ENCODE peak calls at places on chromosome 9, in nine cellular contexts. W, O, J, X, R, C, N, F and Q are unnamed samples.

GRCh38 chr9:14057347-14058077 is 256.4 kb downstream of the NFIB start:
- DNase-seq in W (peak), O (no peak), J (no peak), X (no peak), R (peak), C (no peak), N (no peak), F (no peak), Q (no peak)

GRCh38 chr9:134784612-134785305 is 95.9 kb upstream of the FCN2 start:
- DNase-seq in W (no peak), O (no peak), J (no peak), X (no peak), R (no peak), C (no peak), N (no peak), F (no peak), Q (no peak)

GRCh38 chr9:20407013-20407412 is 215.3 kb downstream of the MLLT3 start:
- DNase-seq in W (no peak), O (no peak), J (no peak), X (no peak), R (no peak), C (no peak), N (no peak), F (no peak), Q (no peak)

GRCh38 chr9:93967020-93967803 is 12.1 kb upstream of the BARX1 start:
- DNase-seq in W (no peak), O (peak), J (peak), X (no peak), R (no peak), C (no peak), N (no peak), F (no peak), Q (no peak)

GRCh38 chr9:90900130-90900529 is 98.5 kb downstream of the SYK start:
- DNase-seq in W (no peak), O (no peak), J (no peak), X (no peak), R (no peak), C (no peak), N (peak), F (no peak), Q (no peak)

GRCh38 chr9:20618361-20618799 is 3.9 kb downstream of the MLLT3 start:
- DNase-seq in W (no peak), O (no peak), J (no peak), X (peak), R (peak), C (no peak), N (no peak), F (no peak), Q (peak)

GRCh38 chr9:114694719-114695269 is 12.8 kb upstream of the TEX48 start:
- DNase-seq in W (no peak), O (no peak), J (no peak), X (no peak), R (no peak), C (no peak), N (no peak), F (no peak), Q (peak)

GRCh38 chr9:129008986-129009583 is 19.0 kb downstream of the SH3GLB2 start:
- DNase-seq in W (no peak), O (no peak), J (no peak), X (no peak), R (no peak), C (no peak), N (no peak), F (no peak), Q (no peak)

GRCh38 chr9:130944510-130945058 is 5.5 kb upstream of the FIBCD1 start:
- DNase-seq in W (no peak), O (no peak), J (no peak), X (no peak), R (no peak), C (no peak), N (no peak), F (no peak), Q (no peak)

GRCh38 chr9:98598861-98599260 is 109.9 kb downstream of the GABBR2 start:
- DNase-seq in W (no peak), O (peak), J (no peak), X (no peak), R (no peak), C (no peak), N (no peak), F (no peak), Q (no peak)

GRCh38 chr9:77158772-77159513 is 18.4 kb upstream of the VPS13A start:
- DNase-seq in W (no peak), O (no peak), J (no peak), X (no peak), R (peak), C (no peak), N (no peak), F (no peak), Q (no peak)

GRCh38 chr9:77162366-77162765 is 15.0 kb upstream of the VPS13A start:
- DNase-seq in W (no peak), O (no peak), J (no peak), X (no peak), R (no peak), C (no peak), N (no peak), F (no peak), Q (no peak)

GRCh38 chr9:77163889-77164288 is 13.4 kb upstream of the VPS13A start:
- DNase-seq in W (no peak), O (no peak), J (no peak), X (no peak), R (peak), C (no peak), N (no peak), F (no peak), Q (no peak)

GRCh38 chr9:77161191-77161590 is 16.1 kb upstream of the VPS13A start:
- DNase-seq in W (no peak), O (no peak), J (no peak), X (no peak), R (no peak), C (no peak), N (no peak), F (no peak), Q (no peak)

GRCh38 chr9:77161966-77162365 is 15.4 kb upstream of the VPS13A start:
- DNase-seq in W (no peak), O (no peak), J (no peak), X (no peak), R (peak), C (no peak), N (no peak), F (no peak), Q (no peak)
- TF ChIP-seq CTCF in W (no peak), O (no peak), J (no peak), X (no peak), R (no peak), C (no peak), N (no peak), F (no peak), Q (no peak)

GRCh38 chr9:96293481-96293880 is 8.5 kb downstream of the HSD17B3 start:
- DNase-seq in W (no peak), O (no peak), J (no peak), X (no peak), R (peak), C (no peak), N (no peak), F (no peak), Q (no peak)
- TF ChIP-seq CTCF in W (no peak), O (no peak), J (no peak), X (no peak), R (no peak), C (no peak), N (no peak), F (no peak), Q (no peak)

DNA sequence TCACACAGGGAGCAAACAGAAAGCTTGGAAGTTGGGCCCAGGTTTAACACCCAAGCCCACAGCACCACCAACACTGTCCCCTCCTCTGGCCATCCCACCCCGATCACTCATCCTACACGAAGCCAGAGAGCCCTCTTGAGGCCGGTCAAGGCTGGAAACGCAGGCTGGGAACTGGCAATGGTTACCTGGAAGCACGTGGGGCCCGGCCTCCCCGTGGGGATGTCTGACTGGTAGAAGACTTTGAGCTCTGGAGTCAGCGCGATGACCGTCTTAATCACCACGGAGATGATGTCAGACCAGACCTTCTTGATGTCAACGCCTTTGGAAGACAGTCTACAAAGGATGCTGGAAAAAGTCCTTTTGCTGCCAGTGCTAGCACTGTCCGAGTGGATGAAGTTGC is 104.1 kb downstream of the TTLL11 start:
- DNase-seq in W (peak), O (no peak), J (no peak), X (no peak), R (peak), C (no peak), N (no peak), F (no peak), Q (no peak)
- TF ChIP-seq CTCF in W (no peak), O (no peak), J (no peak), X (no peak), R (peak), C (peak), N (no peak), F (peak), Q (no peak)

GRCh38 chr9:124813041-124813440 is 36.1 kb downstream of the OLFML2A start:
- DNase-seq in W (no peak), O (no peak), J (no peak), X (no peak), R (no peak), C (no peak), N (no peak), F (no peak), Q (no peak)

GRCh38 chr9:124813496-124814177 is 36.7 kb downstream of the OLFML2A start:
- DNase-seq in W (no peak), O (no peak), J (no peak), X (no peak), R (no peak), C (no peak), N (no peak), F (no peak), Q (no peak)

GRCh38 chr9:124814178-124814535 is 37.2 kb downstream of the OLFML2A start:
- DNase-seq in W (no peak), O (no peak), J (no peak), X (no peak), R (no peak), C (no peak), N (no peak), F (no peak), Q (no peak)

GRCh38 chr9:124810513-124811355 is 33.8 kb downstream of the OLFML2A start:
- DNase-seq in W (peak), O (peak), J (no peak), X (no peak), R (peak), C (no peak), N (no peak), F (peak), Q (no peak)

DNA sequence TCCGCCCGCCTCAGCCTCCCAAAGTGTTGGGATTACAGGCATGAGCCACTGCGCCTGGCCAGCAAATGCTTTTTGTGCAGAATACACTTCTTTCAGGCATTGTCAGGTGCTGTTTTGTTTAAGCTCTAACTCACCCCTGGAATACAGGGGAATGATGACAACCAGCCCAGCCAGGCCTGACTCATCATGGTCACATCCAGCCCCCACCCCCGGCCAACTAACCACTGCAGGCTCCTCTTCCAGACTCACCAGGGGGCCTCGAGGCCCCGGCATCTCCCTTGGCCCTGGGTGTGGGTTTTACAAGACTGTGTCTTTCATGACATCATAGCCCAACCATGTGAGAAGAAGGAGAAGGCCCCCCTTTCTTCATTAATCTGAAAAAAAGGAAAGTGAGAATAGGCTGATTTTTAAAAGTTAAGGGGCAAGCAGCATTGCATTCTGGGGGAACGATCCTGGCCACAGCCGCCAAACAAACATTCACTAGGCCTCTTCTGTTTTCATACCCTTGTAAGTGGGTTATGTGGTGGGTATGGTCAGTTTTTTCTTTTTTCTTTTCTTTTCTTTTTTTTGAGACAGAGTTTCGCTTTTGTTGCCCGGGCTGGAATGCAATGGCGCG is 35.6 kb downstream of the OLFML2A start:
- DNase-seq in W (peak), O (no peak), J (no peak), X (peak), R (peak), C (no peak), N (peak), F (peak), Q (peak)
- TF ChIP-seq CTCF in W (no peak), O (no peak), J (no peak), X (no peak), R (no peak), C (no peak), N (no peak), F (peak), Q (no peak)

GRCh38 chr9:79123419-79123818 is 448.3 kb upstream of the TLE4 start:
- DNase-seq in W (no peak), O (no peak), J (no peak), X (no peak), R (peak), C (no peak), N (no peak), F (no peak), Q (no peak)

GRCh38 chr9:79131876-79132377 is 439.8 kb upstream of the TLE4 start:
- DNase-seq in W (no peak), O (no peak), J (no peak), X (no peak), R (no peak), C (no peak), N (no peak), F (no peak), Q (no peak)

GRCh38 chr9:79131375-79131774 is 440.4 kb upstream of the TLE4 start:
- DNase-seq in W (no peak), O (no peak), J (no peak), X (no peak), R (no peak), C (no peak), N (no peak), F (no peak), Q (no peak)

GRCh38 chr9:79129865-79130480 is 441.8 kb upstream of the TLE4 start:
- DNase-seq in W (peak), O (no peak), J (no peak), X (peak), R (peak), C (peak), N (peak), F (peak), Q (peak)

DNA sequence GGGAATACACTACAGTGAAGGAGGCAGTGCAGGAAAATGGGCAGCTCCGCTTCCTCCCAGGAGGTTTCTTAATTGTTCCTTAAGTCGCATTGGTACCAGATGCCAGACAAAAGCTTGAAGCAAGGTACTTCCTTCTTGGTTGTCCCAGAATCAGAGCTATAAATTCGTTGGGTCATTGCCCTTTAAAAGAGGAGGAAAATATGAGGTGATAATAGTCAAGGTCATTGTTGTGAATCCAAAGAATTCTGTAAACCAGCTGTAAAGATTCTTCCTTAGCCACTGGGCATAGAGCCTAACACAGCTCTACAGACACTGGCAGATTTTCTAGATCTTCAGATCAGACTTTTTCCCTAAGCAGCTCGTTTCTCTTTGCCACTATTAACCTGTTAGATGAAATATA is 444.1 kb upstream of the TLE4 start:
- DNase-seq in W (no peak), O (no peak), J (no peak), X (no peak), R (no peak), C (no peak), N (no peak), F (no peak), Q (no peak)
- TF ChIP-seq CTCF in W (no peak), O (no peak), J (no peak), X (no peak), R (no peak), C (no peak), N (no peak), F (no peak), Q (no peak)

GRCh38 chr9:38308136-38308535 is 84.4 kb upstream of the ALDH1B1 start:
- DNase-seq in W (no peak), O (no peak), J (no peak), X (no peak), R (no peak), C (no peak), N (no peak), F (no peak), Q (no peak)

GRCh38 chr9:38309324-38310195 is 82.9 kb upstream of the ALDH1B1 start:
- DNase-seq in W (no peak), O (no peak), J (no peak), X (no peak), R (no peak), C (no peak), N (no peak), F (no peak), Q (no peak)

GRCh38 chr9:38305616-38306015 is 86.9 kb upstream of the ALDH1B1 start:
- DNase-seq in W (no peak), O (no peak), J (no peak), X (no peak), R (no peak), C (no peak), N (no peak), F (no peak), Q (no peak)

GRCh38 chr9:38311382-38312270 is 80.9 kb upstream of the ALDH1B1 start:
- DNase-seq in W (no peak), O (no peak), J (no peak), X (no peak), R (peak), C (no peak), N (no peak), F (no peak), Q (no peak)

GRCh38 chr9:38306899-38307298 is 85.6 kb upstream of the ALDH1B1 start:
- DNase-seq in W (no peak), O (no peak), J (no peak), X (no peak), R (no peak), C (no peak), N (no peak), F (no peak), Q (no peak)
- TF ChIP-seq CTCF in W (no peak), O (no peak), J (no peak), X (no peak), R (no peak), C (no peak), N (no peak), F (no peak), Q (no peak)

GRCh38 chr9:15403155-15403554 is 19.5 kb upstream of the SNAPC3 start:
- DNase-seq in W (no peak), O (no peak), J (no peak), X (no peak), R (no peak), C (peak), N (no peak), F (no peak), Q (peak)
- TF ChIP-seq CTCF in W (no peak), O (no peak), J (peak), X (peak), R (peak), C (peak), N (no peak), F (no peak), Q (peak)